ENCODE peak calls at places on chromosomes 3 and 15, in four cellular contexts. H is cardiac fibroblast, Y is astrocyte of the spinal cord, O is psoas muscle. N is an unnamed sample.
A peak's percentile ranks its signal among the peaks of the same experiment; 100 is the strongest.

GRCh38 chr15:52710050-52710709 is 31.0 kb upstream of the ATOSA start:
- DNase-seq in O (no peak), Y (no peak), H (no peak), N (no peak)

GRCh38 chr3:127709320-127710060 is 36.7 kb downstream of the ABTB1 start:
- DNase-seq in H (no peak), O (no peak), Y (peak; percentile 28), N (no peak)

GRCh38 chr15:72285927-72286516 is 13.7 kb upstream of the PARP6 start:
- DNase-seq in H (peak; percentile 48), Y (peak; percentile 18), O (peak; percentile 41), N (peak; percentile 30)

GRCh38 chr3:94004301-94004910 is 24.0 kb downstream of the STX19 start:
- DNase-seq in O (no peak), H (peak; percentile 83), Y (peak; percentile 72), N (peak; percentile 76)

GRCh38 chr3:11610044-11610671 is 33.6 kb downstream of the VGLL4 start:
- DNase-seq in H (peak; percentile 52), Y (peak; percentile 94), O (peak; percentile 37), N (peak; percentile 81)

GRCh38 chr15:78859971-78860733 is 12.5 kb upstream of the MORF4L1 start:
- DNase-seq in O (peak; percentile 74), Y (peak; percentile 85), H (peak; percentile 90), N (peak; percentile 79)

GRCh38 chr3:160464321-160464720 is 14.7 kb upstream of the TRIM59 start:
- DNase-seq in Y (no peak), O (no peak), H (no peak), N (no peak)

GRCh38 chr3:14633819-14634424 is 17.6 kb upstream of the CCDC174 start:
- DNase-seq in H (peak; percentile 77), Y (peak; percentile 30), O (peak; percentile 55), N (peak; percentile 61)

GRCh38 chr3:46456118-46456517 is 8.6 kb downstream of the LTF start:
- DNase-seq in H (no peak), Y (no peak), O (no peak), N (no peak)

GRCh38 chr15:93164409-93164808 is 75.4 kb upstream of the RGMA start:
- DNase-seq in O (no peak), Y (no peak), H (no peak), N (no peak)

GRCh38 chr15:86063328-86064180 is 16.1 kb upstream of the AGBL1 start:
- DNase-seq in H (no peak), O (no peak), Y (no peak), N (no peak)

GRCh38 chr3:149397528-149397927 is 20.1 kb upstream of the TM4SF1 start:
- DNase-seq in H (no peak), O (no peak), Y (no peak), N (no peak)

GRCh38 chr3:172591876-172592771 is 68.9 kb upstream of the TNFSF10 start:
- DNase-seq in O (no peak), H (no peak), Y (no peak), N (peak; percentile 76)

GRCh38 chr15:84898761-84899160 is 14.3 kb downstream of the SLC28A1 start:
- DNase-seq in Y (no peak), H (no peak), O (no peak), N (no peak)

GRCh38 chr3:148902173-148902791 is 37.2 kb downstream of the CPA3 start:
- DNase-seq in O (no peak), H (peak; percentile 69), Y (peak; percentile 69), N (no peak)

GRCh38 chr3:122619040-122619439 is 41.6 kb downstream of the PARP15 start:
- DNase-seq in Y (no peak), O (no peak), H (no peak), N (no peak)

GRCh38 chr15:100250166-100250800 is 91.5 kb downstream of the ADAMTS17 start:
- DNase-seq in H (no peak), O (no peak), Y (no peak), N (no peak)

GRCh38 chr3:143035466-143036214 is 34.3 kb downstream of the U2SURP start:
- DNase-seq in Y (peak; percentile 19), O (no peak), H (peak; percentile 72), N (no peak)

GRCh38 chr3:129015388-129016105 is 14.4 kb downstream of the EFCC1 start:
- DNase-seq in H (no peak), O (peak; percentile 45), Y (no peak), N (no peak)

GRCh38 chr3:160098946-160099626 is 110.5 kb downstream of the IL12A start:
- DNase-seq in O (no peak), Y (no peak), H (no peak), N (no peak)

GRCh38 chr15:62046064-62046779 is 14.0 kb downstream of the VPS13C start:
- DNase-seq in Y (no peak), H (no peak), O (no peak), N (no peak)

GRCh38 chr3:186931487-186932280 is 1.4 kb downstream of the ST6GAL1 start:
- DNase-seq in H (peak; percentile 31), O (peak; percentile 35), Y (peak; percentile 38), N (peak; percentile 6)

GRCh38 chr3:38039899-38040261 is 872 bp downstream of the DLEC1 start:
- DNase-seq in H (peak; percentile 61), O (peak; percentile 44), Y (peak; percentile 52), N (no peak)

GRCh38 chr15:75721923-75722870 is 9.5 kb upstream of the CSPG4 start:
- DNase-seq in O (no peak), H (no peak), Y (no peak), N (no peak)